ENCODE peak calls at places on chromosome 22, in seven cellular contexts. One of them, this sample, is unnamed.

GRCh38 chr22:31637938-31638618 is 23.9 kb downstream of the PISD start:
- DNase-seq in activated CD4-positive, alpha-beta T cell treated with anti-CD3 and anti-CD28 coated beads for 48 hours: no peak
- DNase-seq in NCI-H82: no peak
- DNase-seq in HS-5: no peak
- DNase-seq in stromal cell of bone marrow: no peak
- DNase-seq in NB4: peak; percentile 95
- DNase-seq in NCI-H1417: no peak
- DNase-seq in this sample: no peak

GRCh38 chr22:31451709-31452571 is 37.7 kb downstream of the EIF4ENIF1 start:
- DNase-seq in activated CD4-positive, alpha-beta T cell treated with anti-CD3 and anti-CD28 coated beads for 48 hours: no peak
- DNase-seq in NCI-H82: peak; percentile 42
- DNase-seq in HS-5: peak; percentile 18
- DNase-seq in stromal cell of bone marrow: peak; percentile 64
- DNase-seq in NB4: peak; percentile 54
- DNase-seq in NCI-H1417: peak; percentile 18
- DNase-seq in this sample: peak; percentile 55

GRCh38 chr22:26143801-26144325 is 25.4 kb upstream of the SEZ6L start:
- DNase-seq in activated CD4-positive, alpha-beta T cell treated with anti-CD3 and anti-CD28 coated beads for 48 hours: no peak
- DNase-seq in NCI-H82: peak; percentile 50
- DNase-seq in HS-5: no peak
- DNase-seq in stromal cell of bone marrow: no peak
- DNase-seq in NB4: no peak
- DNase-seq in NCI-H1417: no peak
- DNase-seq in this sample: no peak

GRCh38 chr22:36145881-36146280 is 14.7 kb downstream of the APOL3 start:
- DNase-seq in activated CD4-positive, alpha-beta T cell treated with anti-CD3 and anti-CD28 coated beads for 48 hours: no peak
- DNase-seq in NCI-H82: no peak
- DNase-seq in HS-5: no peak
- DNase-seq in stromal cell of bone marrow: no peak
- DNase-seq in NB4: no peak
- DNase-seq in NCI-H1417: no peak
- DNase-seq in this sample: no peak

GRCh38 chr22:37212174-37212906 is at the start of gene SSTR3:
- DNase-seq in activated CD4-positive, alpha-beta T cell treated with anti-CD3 and anti-CD28 coated beads for 48 hours: peak; percentile 2
- DNase-seq in NCI-H82: peak; percentile 18
- DNase-seq in HS-5: no peak
- DNase-seq in stromal cell of bone marrow: no peak
- DNase-seq in NB4: no peak
- DNase-seq in NCI-H1417: peak; percentile 66
- DNase-seq in this sample: no peak

GRCh38 chr22:25407859-25408229 is 156.6 kb upstream of the GRK3 start:
- DNase-seq in activated CD4-positive, alpha-beta T cell treated with anti-CD3 and anti-CD28 coated beads for 48 hours: no peak
- DNase-seq in NCI-H82: no peak
- DNase-seq in HS-5: no peak
- DNase-seq in stromal cell of bone marrow: no peak
- DNase-seq in NB4: no peak
- DNase-seq in NCI-H1417: peak; percentile 18
- DNase-seq in this sample: no peak

GRCh38 chr22:43096420-43096819 is 7.2 kb upstream of the TTLL1 start:
- DNase-seq in activated CD4-positive, alpha-beta T cell treated with anti-CD3 and anti-CD28 coated beads for 48 hours: no peak
- DNase-seq in NCI-H82: no peak
- DNase-seq in HS-5: no peak
- DNase-seq in stromal cell of bone marrow: no peak
- DNase-seq in NB4: no peak
- DNase-seq in NCI-H1417: no peak
- DNase-seq in this sample: no peak

GRCh38 chr22:38758276-38758945 is 2.6 kb upstream of the SUN2 start:
- DNase-seq in activated CD4-positive, alpha-beta T cell treated with anti-CD3 and anti-CD28 coated beads for 48 hours: peak; percentile 84
- DNase-seq in NCI-H82: peak; percentile 61
- DNase-seq in HS-5: no peak
- DNase-seq in stromal cell of bone marrow: no peak
- DNase-seq in NB4: peak; percentile 47
- DNase-seq in NCI-H1417: peak; percentile 1
- DNase-seq in this sample: no peak

GRCh38 chr22:45499746-45500145 is 2.9 kb upstream of the FBLN1 start:
- DNase-seq in activated CD4-positive, alpha-beta T cell treated with anti-CD3 and anti-CD28 coated beads for 48 hours: no peak
- DNase-seq in NCI-H82: peak; percentile 20
- DNase-seq in HS-5: no peak
- DNase-seq in stromal cell of bone marrow: no peak
- DNase-seq in NB4: peak; percentile 36
- DNase-seq in NCI-H1417: no peak
- DNase-seq in this sample: no peak

GRCh38 chr22:44337658-44338004 is 24.9 kb upstream of the SHISAL1 start:
- DNase-seq in activated CD4-positive, alpha-beta T cell treated with anti-CD3 and anti-CD28 coated beads for 48 hours: peak; percentile 28
- DNase-seq in NCI-H82: no peak
- DNase-seq in HS-5: peak; percentile 34
- DNase-seq in stromal cell of bone marrow: peak; percentile 63
- DNase-seq in NB4: peak; percentile 70
- DNase-seq in NCI-H1417: peak; percentile 81
- DNase-seq in this sample: no peak

GRCh38 chr22:44865193-44866057 is 113.0 kb downstream of the ARHGAP8 start:
- DNase-seq in activated CD4-positive, alpha-beta T cell treated with anti-CD3 and anti-CD28 coated beads for 48 hours: no peak
- DNase-seq in NCI-H82: no peak
- DNase-seq in HS-5: no peak
- DNase-seq in stromal cell of bone marrow: no peak
- DNase-seq in NB4: no peak
- DNase-seq in NCI-H1417: no peak
- DNase-seq in this sample: no peak